ENCODE peak calls at places on chromosomes 3 and 15, in eight cellular contexts. One of them, this sample, is unnamed.

GRCh38 chr3:184757010-184757651 is 45.3 kb upstream of the MAGEF1 start:
- DNase-seq in GM12891: no peak
- DNase-seq in tibial nerve: peak; percentile 26
- DNase-seq in A549: no peak
- DNase-seq in ovary: peak; percentile 53
- DNase-seq in heart left ventricle: peak; percentile 74
- DNase-seq in transverse colon: peak; percentile 62
- DNase-seq in esophagus muscularis mucosa: no peak
- DNase-seq in this sample: peak; percentile 43

GRCh38 chr3:16841906-16842709 is 42.6 kb upstream of the PLCL2 start:
- DNase-seq in GM12891: peak; percentile 14
- DNase-seq in tibial nerve: no peak
- DNase-seq in A549: no peak
- DNase-seq in ovary: no peak
- DNase-seq in heart left ventricle: peak; percentile 46
- DNase-seq in transverse colon: peak; percentile 68
- DNase-seq in esophagus muscularis mucosa: no peak
- DNase-seq in this sample: no peak

GRCh38 chr3:21779909-21780308 is 28.9 kb upstream of the ZNF385D start:
- DNase-seq in GM12891: no peak
- DNase-seq in tibial nerve: no peak
- DNase-seq in A549: no peak
- DNase-seq in ovary: no peak
- DNase-seq in heart left ventricle: no peak
- DNase-seq in transverse colon: no peak
- DNase-seq in esophagus muscularis mucosa: no peak
- DNase-seq in this sample: no peak

GRCh38 chr3:28476194-28476593 is 127.6 kb upstream of the AZI2 start:
- DNase-seq in GM12891: peak; percentile 3
- DNase-seq in tibial nerve: no peak
- DNase-seq in A549: peak; percentile 54
- DNase-seq in ovary: no peak
- DNase-seq in heart left ventricle: no peak
- DNase-seq in transverse colon: no peak
- DNase-seq in esophagus muscularis mucosa: no peak
- DNase-seq in this sample: no peak

GRCh38 chr3:13656584-13657301 is 107.8 kb downstream of the FBLN2 start:
- DNase-seq in GM12891: no peak
- DNase-seq in tibial nerve: no peak
- DNase-seq in A549: no peak
- DNase-seq in ovary: no peak
- DNase-seq in heart left ventricle: no peak
- DNase-seq in transverse colon: no peak
- DNase-seq in esophagus muscularis mucosa: no peak
- DNase-seq in this sample: no peak

GRCh38 chr3:10962481-10963036 is 30.0 kb upstream of the SLC6A1 start:
- DNase-seq in GM12891: no peak
- DNase-seq in tibial nerve: no peak
- DNase-seq in A549: no peak
- DNase-seq in ovary: no peak
- DNase-seq in heart left ventricle: no peak
- DNase-seq in transverse colon: no peak
- DNase-seq in esophagus muscularis mucosa: no peak
- DNase-seq in this sample: no peak

GRCh38 chr3:76352069-76352847 is 566.9 kb upstream of the ZNF717 start:
- DNase-seq in GM12891: no peak
- DNase-seq in tibial nerve: no peak
- DNase-seq in A549: no peak
- DNase-seq in ovary: no peak
- DNase-seq in heart left ventricle: no peak
- DNase-seq in transverse colon: no peak
- DNase-seq in esophagus muscularis mucosa: no peak
- DNase-seq in this sample: no peak

GRCh38 chr3:70040386-70040785 is 40.9 kb downstream of the SAMMSON start:
- DNase-seq in GM12891: no peak
- DNase-seq in tibial nerve: no peak
- DNase-seq in A549: peak; percentile 1
- DNase-seq in ovary: no peak
- DNase-seq in heart left ventricle: no peak
- DNase-seq in transverse colon: no peak
- DNase-seq in esophagus muscularis mucosa: no peak
- DNase-seq in this sample: no peak

GRCh38 chr3:66638717-66639116 is 137.9 kb upstream of the LRIG1 start:
- DNase-seq in GM12891: no peak
- DNase-seq in tibial nerve: no peak
- DNase-seq in A549: no peak
- DNase-seq in ovary: no peak
- DNase-seq in heart left ventricle: no peak
- DNase-seq in transverse colon: no peak
- DNase-seq in esophagus muscularis mucosa: no peak
- DNase-seq in this sample: no peak

GRCh38 chr3:38521391-38521987 is 25.3 kb downstream of the EXOG start:
- DNase-seq in GM12891: no peak
- DNase-seq in tibial nerve: peak; percentile 43
- DNase-seq in A549: peak; percentile 73
- DNase-seq in ovary: peak; percentile 60
- DNase-seq in heart left ventricle: peak; percentile 58
- DNase-seq in transverse colon: peak; percentile 68
- DNase-seq in esophagus muscularis mucosa: no peak
- DNase-seq in this sample: peak; percentile 35

GRCh38 chr3:185825379-185825638 is 467 bp upstream of the IGF2BP2 start:
- DNase-seq in GM12891: peak; percentile 44
- DNase-seq in tibial nerve: no peak
- DNase-seq in A549: no peak
- DNase-seq in ovary: no peak
- DNase-seq in heart left ventricle: no peak
- DNase-seq in transverse colon: no peak
- DNase-seq in esophagus muscularis mucosa: no peak
- DNase-seq in this sample: no peak

GRCh38 chr3:42098171-42098570 is 7.0 kb downstream of the TRAK1 start:
- DNase-seq in GM12891: no peak
- DNase-seq in tibial nerve: no peak
- DNase-seq in A549: no peak
- DNase-seq in ovary: no peak
- DNase-seq in heart left ventricle: no peak
- DNase-seq in transverse colon: no peak
- DNase-seq in esophagus muscularis mucosa: no peak
- DNase-seq in this sample: no peak

GRCh38 chr3:98519351-98519750 is 3.4 kb downstream of the CLDND1 start:
- DNase-seq in GM12891: no peak
- DNase-seq in tibial nerve: no peak
- DNase-seq in A549: no peak
- DNase-seq in ovary: no peak
- DNase-seq in heart left ventricle: no peak
- DNase-seq in transverse colon: no peak
- DNase-seq in esophagus muscularis mucosa: no peak
- DNase-seq in this sample: no peak

GRCh38 chr15:48696627-48697312 is 51.3 kb upstream of the FBN1 start:
- DNase-seq in GM12891: no peak
- DNase-seq in tibial nerve: no peak
- DNase-seq in A549: no peak
- DNase-seq in ovary: no peak
- DNase-seq in heart left ventricle: no peak
- DNase-seq in transverse colon: no peak
- DNase-seq in esophagus muscularis mucosa: no peak
- DNase-seq in this sample: no peak

GRCh38 chr3:21785765-21786453 is 34.9 kb upstream of the ZNF385D start:
- DNase-seq in GM12891: no peak
- DNase-seq in tibial nerve: no peak
- DNase-seq in A549: no peak
- DNase-seq in ovary: no peak
- DNase-seq in heart left ventricle: no peak
- DNase-seq in transverse colon: no peak
- DNase-seq in esophagus muscularis mucosa: no peak
- DNase-seq in this sample: no peak

GRCh38 chr15:77532067-77532710 is 100.5 kb downstream of the LINGO1 start:
- DNase-seq in GM12891: no peak
- DNase-seq in tibial nerve: no peak
- DNase-seq in A549: no peak
- DNase-seq in ovary: peak; percentile 3
- DNase-seq in heart left ventricle: no peak
- DNase-seq in transverse colon: no peak
- DNase-seq in esophagus muscularis mucosa: no peak
- DNase-seq in this sample: no peak

GRCh38 chr15:60526127-60526616 is 47.2 kb upstream of the ICE2 start:
- DNase-seq in GM12891: no peak
- DNase-seq in tibial nerve: no peak
- DNase-seq in A549: no peak
- DNase-seq in ovary: no peak
- DNase-seq in heart left ventricle: no peak
- DNase-seq in transverse colon: no peak
- DNase-seq in esophagus muscularis mucosa: no peak
- DNase-seq in this sample: peak; percentile 87

GRCh38 chr3:48429416-48430358 is at the start of gene PLXNB1:
- DNase-seq in GM12891: peak; percentile 84
- DNase-seq in tibial nerve: peak; percentile 61
- DNase-seq in A549: peak; percentile 47
- DNase-seq in ovary: peak; percentile 87
- DNase-seq in heart left ventricle: peak; percentile 52
- DNase-seq in transverse colon: peak; percentile 84
- DNase-seq in esophagus muscularis mucosa: peak; percentile 97
- DNase-seq in this sample: peak; percentile 93

GRCh38 chr3:152797751-152798432 is 37.0 kb upstream of the P2RY1 start:
- DNase-seq in GM12891: no peak
- DNase-seq in tibial nerve: no peak
- DNase-seq in A549: no peak
- DNase-seq in ovary: no peak
- DNase-seq in heart left ventricle: no peak
- DNase-seq in transverse colon: no peak
- DNase-seq in esophagus muscularis mucosa: no peak
- DNase-seq in this sample: no peak

GRCh38 chr15:57752426-57752825 is 45.9 kb downstream of the POLR2M start:
- DNase-seq in GM12891: no peak
- DNase-seq in tibial nerve: no peak
- DNase-seq in A549: no peak
- DNase-seq in ovary: peak; percentile 64
- DNase-seq in heart left ventricle: peak; percentile 55
- DNase-seq in transverse colon: no peak
- DNase-seq in esophagus muscularis mucosa: no peak
- DNase-seq in this sample: no peak

GRCh38 chr15:61155741-61156700 is 73.1 kb downstream of the RORA start:
- DNase-seq in GM12891: no peak
- DNase-seq in tibial nerve: no peak
- DNase-seq in A549: no peak
- DNase-seq in ovary: no peak
- DNase-seq in heart left ventricle: peak; percentile 57
- DNase-seq in transverse colon: peak; percentile 18
- DNase-seq in esophagus muscularis mucosa: peak; percentile 91
- DNase-seq in this sample: no peak

GRCh38 chr3:50419595-50419994 is 60.3 kb upstream of the TMEM115 start:
- DNase-seq in GM12891: no peak
- DNase-seq in tibial nerve: no peak
- DNase-seq in A549: no peak
- DNase-seq in ovary: no peak
- DNase-seq in heart left ventricle: no peak
- DNase-seq in transverse colon: no peak
- DNase-seq in esophagus muscularis mucosa: no peak
- DNase-seq in this sample: no peak

GRCh38 chr3:138861755-138862333 is 27.1 kb upstream of the PIK3CB start:
- DNase-seq in GM12891: no peak
- DNase-seq in tibial nerve: no peak
- DNase-seq in A549: peak; percentile 10
- DNase-seq in ovary: no peak
- DNase-seq in heart left ventricle: no peak
- DNase-seq in transverse colon: no peak
- DNase-seq in esophagus muscularis mucosa: no peak
- DNase-seq in this sample: no peak

GRCh38 chr3:127690823-127691452 is 18.2 kb downstream of the ABTB1 start:
- DNase-seq in GM12891: no peak
- DNase-seq in tibial nerve: no peak
- DNase-seq in A549: peak; percentile 75
- DNase-seq in ovary: peak; percentile 22
- DNase-seq in heart left ventricle: no peak
- DNase-seq in transverse colon: no peak
- DNase-seq in esophagus muscularis mucosa: no peak
- DNase-seq in this sample: peak; percentile 56
- TF ChIP-seq POLR2A in GM12891: no peak
- TF ChIP-seq POLR2A in tibial nerve: no peak
- TF ChIP-seq POLR2A in A549: no peak
- TF ChIP-seq POLR2A in ovary: no peak
- TF ChIP-seq POLR2A in heart left ventricle: no peak
- TF ChIP-seq POLR2A in transverse colon: no peak
- TF ChIP-seq POLR2A in esophagus muscularis mucosa: no peak
- TF ChIP-seq POLR2A in this sample: no peak

GRCh38 chr3:112463250-112463649 is 36.0 kb downstream of the BTLA start:
- DNase-seq in GM12891: no peak
- DNase-seq in tibial nerve: no peak
- DNase-seq in A549: no peak
- DNase-seq in ovary: no peak
- DNase-seq in heart left ventricle: no peak
- DNase-seq in transverse colon: no peak
- DNase-seq in esophagus muscularis mucosa: no peak
- DNase-seq in this sample: no peak
- TF ChIP-seq POLR2A in GM12891: no peak
- TF ChIP-seq POLR2A in tibial nerve: no peak
- TF ChIP-seq POLR2A in A549: no peak
- TF ChIP-seq POLR2A in ovary: no peak
- TF ChIP-seq POLR2A in heart left ventricle: no peak
- TF ChIP-seq POLR2A in transverse colon: no peak
- TF ChIP-seq POLR2A in esophagus muscularis mucosa: no peak
- TF ChIP-seq POLR2A in this sample: no peak

GRCh38 chr15:63283126-63283525 is 5.7 kb downstream of the APH1B start:
- DNase-seq in GM12891: no peak
- DNase-seq in tibial nerve: no peak
- DNase-seq in A549: no peak
- DNase-seq in ovary: no peak
- DNase-seq in heart left ventricle: peak; percentile 33
- DNase-seq in transverse colon: no peak
- DNase-seq in esophagus muscularis mucosa: no peak
- DNase-seq in this sample: peak; percentile 32

GRCh38 chr15:63276342-63277043 is 912 bp upstream of the APH1B start:
- DNase-seq in GM12891: no peak
- DNase-seq in tibial nerve: no peak
- DNase-seq in A549: no peak
- DNase-seq in ovary: no peak
- DNase-seq in heart left ventricle: no peak
- DNase-seq in transverse colon: no peak
- DNase-seq in esophagus muscularis mucosa: no peak
- DNase-seq in this sample: no peak

GRCh38 chr15:63277893-63278505 is 594 bp downstream of the APH1B start:
- DNase-seq in GM12891: no peak
- DNase-seq in tibial nerve: no peak
- DNase-seq in A549: peak; percentile 15
- DNase-seq in ovary: peak; percentile 33
- DNase-seq in heart left ventricle: no peak
- DNase-seq in transverse colon: no peak
- DNase-seq in esophagus muscularis mucosa: no peak
- DNase-seq in this sample: no peak

GRCh38 chr15:63274427-63274826 is 3.0 kb upstream of the APH1B start:
- DNase-seq in GM12891: no peak
- DNase-seq in tibial nerve: no peak
- DNase-seq in A549: peak; percentile 52
- DNase-seq in ovary: no peak
- DNase-seq in heart left ventricle: no peak
- DNase-seq in transverse colon: no peak
- DNase-seq in esophagus muscularis mucosa: no peak
- DNase-seq in this sample: no peak

GRCh38 chr15:63277044-63277892 is at the start of gene APH1B:
- DNase-seq in GM12891: peak; percentile 59
- DNase-seq in tibial nerve: peak; percentile 59
- DNase-seq in A549: peak; percentile 83
- DNase-seq in ovary: peak; percentile 90
- DNase-seq in heart left ventricle: peak; percentile 89
- DNase-seq in transverse colon: peak; percentile 90
- DNase-seq in esophagus muscularis mucosa: peak; percentile 97
- DNase-seq in this sample: peak; percentile 89
- TF ChIP-seq POLR2A in GM12891: peak; percentile 33
- TF ChIP-seq POLR2A in tibial nerve: peak; percentile 50
- TF ChIP-seq POLR2A in A549: peak; percentile 95
- TF ChIP-seq POLR2A in ovary: peak; percentile 27
- TF ChIP-seq POLR2A in heart left ventricle: no peak
- TF ChIP-seq POLR2A in transverse colon: no peak
- TF ChIP-seq POLR2A in esophagus muscularis mucosa: peak; percentile 25
- TF ChIP-seq POLR2A in this sample: peak; percentile 57

GRCh38 chr15:65286704-65287514 is at the start of gene PARP16:
- DNase-seq in GM12891: peak; percentile 85
- DNase-seq in tibial nerve: peak; percentile 80
- DNase-seq in A549: peak; percentile 94
- DNase-seq in ovary: peak; percentile 93
- DNase-seq in heart left ventricle: peak; percentile 93
- DNase-seq in transverse colon: peak; percentile 95
- DNase-seq in esophagus muscularis mucosa: peak; percentile 97
- DNase-seq in this sample: peak; percentile 97
- TF ChIP-seq POLR2A in GM12891: peak; percentile 43
- TF ChIP-seq POLR2A in tibial nerve: peak; percentile 90
- TF ChIP-seq POLR2A in A549: peak; percentile 70
- TF ChIP-seq POLR2A in ovary: peak; percentile 83
- TF ChIP-seq POLR2A in heart left ventricle: no peak
- TF ChIP-seq POLR2A in transverse colon: peak; percentile 66
- TF ChIP-seq POLR2A in esophagus muscularis mucosa: peak; percentile 88
- TF ChIP-seq POLR2A in this sample: peak; percentile 85

This sample was measured in right lobe of liver.